ENCODE peak calls at places on chromosome 9, in eight cellular contexts. B is aorta; V is naive thymus-derived CD8-positive, alpha-beta T cell; G is K562; I is activated CD4-positive, alpha-beta T cell treated with anti-CD3 and anti-CD28 coated beads, Interleukin-2, amount 50 U/mL, for 1 hour; N is Right ventricle myocardium superior; K is AG20443; A is dermis microvascular lymphatic vessel endothelial cell. S is an unnamed sample.
A peak's percentile ranks its signal among the peaks of the same experiment; 100 is the strongest.

GRCh38 chr9:7318920-7319319 is 480.7 kb downstream of the DMAC1 start:
- DNase-seq in B (no peak), I (no peak), K (no peak), V (no peak), A (no peak), N (no peak), G (no peak), S (no peak)

GRCh38 chr9:78150312-78150982 is 85.4 kb upstream of the CEP78 start:
- DNase-seq in G (no peak), N (no peak), B (no peak), K (no peak), A (no peak), V (no peak), I (no peak), S (no peak)

GRCh38 chr9:97895695-97896332 is 26.5 kb downstream of the TRMO start:
- DNase-seq in A (no peak), V (no peak), K (no peak), I (no peak), B (no peak), N (no peak), G (peak; percentile 62), S (peak; percentile 27)

GRCh38 chr9:128946945-128947422 is 419 bp downstream of the DOLK start:
- DNase-seq in N (no peak), A (peak; percentile 39), G (peak; percentile 52), K (peak; percentile 65), B (peak; percentile 83), I (no peak), V (no peak), S (peak; percentile 34)

GRCh38 chr9:36833954-36834353 is 200.1 kb downstream of the PAX5 start:
- DNase-seq in K (no peak), A (no peak), B (no peak), N (no peak), V (no peak), G (no peak), I (no peak), S (no peak)

GRCh38 chr9:96581823-96582598 is 37.6 kb downstream of the CDC14B start:
- DNase-seq in G (no peak), I (no peak), N (no peak), K (no peak), A (no peak), V (no peak), B (no peak), S (no peak)

GRCh38 chr9:116450378-116451139 is 236.5 kb upstream of the TRIM32 start:
- DNase-seq in K (no peak), I (no peak), N (no peak), B (no peak), G (no peak), A (no peak), V (no peak), S (no peak)

GRCh38 chr9:1995084-1995483 is 20.1 kb upstream of the SMARCA2 start:
- DNase-seq in A (no peak), N (no peak), G (no peak), I (no peak), V (no peak), B (no peak), K (no peak), S (no peak)

GRCh38 chr9:99389087-99390033 is 167.3 kb downstream of the SEC61B start:
- DNase-seq in A (no peak), B (no peak), V (no peak), G (peak; percentile 12), I (no peak), K (no peak), N (no peak), S (no peak)

GRCh38 chr9:108270041-108270440 is 585.7 kb downstream of the ACTL7B start:
- DNase-seq in I (no peak), K (no peak), G (no peak), A (peak; percentile 29), V (no peak), B (no peak), N (no peak), S (peak; percentile 16)

GRCh38 chr9:133134419-133135190 is 13.6 kb upstream of the RALGDS start:
- DNase-seq in N (no peak), G (no peak), I (no peak), V (no peak), A (no peak), B (no peak), K (no peak), S (no peak)

GRCh38 chr9:110919609-110920008 is 118.7 kb downstream of the LPAR1 start:
- DNase-seq in B (no peak), N (no peak), A (no peak), G (no peak), K (peak; percentile 73), I (no peak), V (no peak), S (no peak)

GRCh38 chr9:37836386-37836785 is 35.8 kb downstream of the DCAF10 start:
- DNase-seq in N (no peak), B (no peak), A (no peak), I (no peak), V (no peak), K (no peak), G (no peak), S (no peak)

GRCh38 chr9:115944166-115944948 is 209.2 kb upstream of the PAPPA start:
- DNase-seq in A (peak; percentile 7), N (peak; percentile 86), K (peak; percentile 93), V (no peak), B (peak; percentile 87), I (no peak), G (no peak), S (no peak)

GRCh38 chr9:137764981-137765380 is 112.6 kb upstream of the CACNA1B start:
- DNase-seq in K (no peak), I (no peak), G (no peak), V (no peak), N (no peak), A (no peak), B (no peak), S (no peak)

GRCh38 chr9:27280858-27281257 is 16.1 kb downstream of the EQTN start:
- DNase-seq in K (no peak), G (no peak), B (no peak), V (no peak), A (peak; percentile 47), N (no peak), I (no peak), S (no peak)

GRCh38 chr9:134929560-134930158 is 11.9 kb upstream of the FCN1 start:
- DNase-seq in A (no peak), B (peak; percentile 59), G (no peak), N (no peak), V (no peak), I (no peak), K (no peak), S (no peak)

GRCh38 chr9:96040591-96041461 is 165.3 kb downstream of the ERCC6L2 start:
- DNase-seq in I (no peak), K (no peak), B (no peak), A (no peak), V (no peak), N (peak; percentile 17), G (no peak), S (no peak)

GRCh38 chr9:99231708-99232107 is 9.6 kb downstream of the SEC61B start:
- DNase-seq in V (peak; percentile 9), G (peak; percentile 46), B (no peak), K (peak; percentile 48), I (peak; percentile 17), A (peak; percentile 21), N (no peak), S (no peak)

GRCh38 chr9:115992834-115993233 is 160.8 kb upstream of the PAPPA start:
- DNase-seq in B (no peak), G (no peak), N (no peak), K (peak; percentile 21), I (no peak), A (no peak), V (no peak), S (no peak)

GRCh38 chr9:36101916-36102741 is 34.4 kb upstream of the GLIPR2 start:
- DNase-seq in I (no peak), B (no peak), A (peak; percentile 92), K (peak; percentile 81), G (peak; percentile 19), N (no peak), V (no peak), S (no peak)

GRCh38 chr9:106830527-106831140 is 32.3 kb upstream of the ZNF462 start:
- DNase-seq in B (no peak), K (peak; percentile 12), N (peak; percentile 40), G (no peak), V (no peak), A (peak; percentile 41), I (no peak), S (no peak)

GRCh38 chr9:37035472-37036236 is 1.6 kb upstream of the PAX5 start:
- DNase-seq in V (no peak), A (no peak), B (no peak), G (no peak), N (no peak), I (no peak), K (no peak), S (no peak)

GRCh38 chr9:114898741-114899140 is 31.6 kb downstream of the TNFSF8 start:
- DNase-seq in B (no peak), V (peak; percentile 70), G (no peak), I (peak; percentile 74), N (peak; percentile 73), A (peak; percentile 83), K (no peak), S (no peak)

GRCh38 chr9:14203366-14204056 is 110.4 kb downstream of the NFIB start:
- DNase-seq in I (no peak), N (peak; percentile 84), K (peak; percentile 37), B (peak; percentile 88), A (peak; percentile 81), G (no peak), V (no peak), S (no peak)

GRCh38 chr9:14092344-14092743 is 221.6 kb downstream of the NFIB start:
- DNase-seq in I (no peak), B (no peak), A (peak; percentile 34), K (no peak), V (no peak), N (no peak), G (no peak), S (no peak)

GRCh38 chr9:136723362-136723976 is 11.1 kb downstream of the DIPK1B start:
- DNase-seq in B (no peak), A (no peak), G (no peak), I (no peak), V (no peak), K (no peak), N (no peak), S (no peak)

GRCh38 chr9:126793686-126794417 is 11.0 kb upstream of the ZBTB43 start:
- DNase-seq in V (no peak), I (no peak), N (no peak), B (no peak), G (no peak), K (no peak), A (no peak), S (no peak)

S was measured in HEK293T.